ENCODE peak calls at places on chromosomes 4 and X, in four cellular contexts. O is GM12878, M is HepG2, T is SK-N-SH. B is an unnamed sample.

GRCh38 chr4:26223160-26223559 is 97.7 kb upstream of the RBPJ start:
- DNase-seq in O (no peak), M (no peak), T (no peak), B (no peak)

GRCh38 chr4:3530663-3531254 is 1.5 kb downstream of the LRPAP1 start:
- DNase-seq in O (no peak), M (no peak), T (no peak), B (no peak)

GRCh38 chr4:33924239-33924638 is 2320.1 kb downstream of the ARAP2 start:
- DNase-seq in O (no peak), M (no peak), T (no peak), B (no peak)

GRCh38 chr4:176377705-176378302 is 58.0 kb downstream of the SPCS3 start:
- DNase-seq in O (no peak), M (no peak), T (peak), B (no peak)

GRCh38 chr4:85939595-85939994 is 420.3 kb downstream of the MAPK10 start:
- DNase-seq in O (no peak), M (no peak), T (no peak), B (no peak)

GRCh38 chrX:10769165-10769564 is 148.8 kb upstream of the MID1 start:
- DNase-seq in O (no peak), M (no peak), T (peak), B (peak)

GRCh38 chr4:150540959-150541360 is 41.0 kb upstream of the MAB21L2 start:
- DNase-seq in O (no peak), M (no peak), T (no peak), B (peak)

GRCh38 chr4:52172166-52172565 is 121.1 kb downstream of the SPATA18 start:
- DNase-seq in O (no peak), M (no peak), T (no peak), B (no peak)

GRCh38 chr4:78710536-78710935 is 65.6 kb upstream of the BMP2K start:
- DNase-seq in O (no peak), M (no peak), T (no peak), B (no peak)

GRCh38 chrX:1094934-1095333 is 117.5 kb downstream of the CRLF2 start:
- DNase-seq in O (no peak), M (no peak), T (no peak), B (no peak)

GRCh38 chr4:55547461-55547770 is 707 bp upstream of the CLOCK start:
- DNase-seq in O (no peak), M (no peak), T (peak), B (no peak)

GRCh38 chr4:77481856-77482255 is 123.8 kb upstream of the CXCL13 start:
- DNase-seq in O (no peak), M (no peak), T (no peak), B (no peak)

GRCh38 chrX:38929966-38930421 is 128.7 kb downstream of the MID1IP1 start:
- DNase-seq in O (no peak), M (no peak), T (no peak), B (peak)

GRCh38 chr4:90415116-90415515 is 287.9 kb downstream of the CCSER1 start:
- DNase-seq in O (no peak), M (no peak), T (no peak), B (no peak)

GRCh38 chr4:129179276-129179675 is 83.3 kb downstream of the C4orf33 start:
- DNase-seq in O (no peak), M (no peak), T (no peak), B (no peak)

GRCh38 chrX:11386001-11386523 is 92.8 kb downstream of the AMELX start:
- DNase-seq in O (no peak), M (no peak), T (no peak), B (no peak)

GRCh38 chr4:28948501-28948900 is 1771.7 kb upstream of the PCDH7 start:
- DNase-seq in O (no peak), M (no peak), T (no peak), B (no peak)

GRCh38 chr4:2886161-2886560 is 42.5 kb downstream of the ADD1 start:
- DNase-seq in O (no peak), M (no peak), T (no peak), B (no peak)

GRCh38 chr4:113919611-113920010 is 59.8 kb downstream of the ARSJ start:
- DNase-seq in O (no peak), M (no peak), T (no peak), B (no peak)

GRCh38 chrX:111955916-111956315 is 79.9 kb downstream of the TRPC5OS start:
- DNase-seq in O (no peak), M (no peak), T (no peak), B (no peak)

GRCh38 chr4:1246901-1247810 is 1.8 kb downstream of the CTBP1 start:
- DNase-seq in O (no peak), M (no peak), T (peak), B (peak)

GRCh38 chr4:57403591-57403990 is 293.4 kb upstream of the IGFBP7 start:
- DNase-seq in O (no peak), M (no peak), T (no peak), B (no peak)

GRCh38 chr4:38576767-38577166 is 87.2 kb upstream of the KLF3 start:
- DNase-seq in O (no peak), M (no peak), T (no peak), B (no peak)

DNA sequence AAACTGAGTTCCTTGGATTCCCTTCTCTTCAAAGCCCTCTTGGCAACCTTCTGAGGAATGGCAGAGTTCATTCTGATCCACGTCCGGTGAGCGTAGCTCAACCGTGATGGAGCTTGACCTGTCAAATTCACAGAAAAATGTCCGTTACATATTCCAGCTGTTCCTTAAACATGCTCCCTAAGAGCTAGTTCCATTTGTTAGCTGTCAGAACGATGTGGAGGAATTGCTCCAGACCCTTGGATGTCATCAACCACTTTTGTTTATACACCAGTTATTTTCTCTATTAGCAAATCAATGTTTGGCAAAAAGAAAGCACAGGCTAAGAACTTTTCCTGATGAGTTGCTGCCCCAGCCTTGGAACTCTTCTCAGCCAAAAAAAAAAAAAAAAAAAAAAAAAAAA is 50.2 kb downstream of the NHS start:
- DNase-seq in O (no peak), M (no peak), T (no peak), B (no peak)
- TF ChIP-seq JUND in O (no peak), M (no peak), T (no peak), B (no peak)

GRCh38 chr4:185912779-185913178 is 100.8 kb upstream of the SORBS2 start:
- DNase-seq in O (no peak), M (no peak), T (no peak), B (no peak)
- TF ChIP-seq FOXM1 in O (no peak), M (no peak), T (no peak), B (no peak)

GRCh38 chr4:145735330-145735638 is 55.3 kb downstream of the C4orf51 start:
- DNase-seq in O (no peak), M (peak), T (no peak), B (no peak)

GRCh38 chr4:145735777-145736176 is 55.8 kb downstream of the C4orf51 start:
- DNase-seq in O (no peak), M (no peak), T (no peak), B (no peak)

GRCh38 chr4:145736241-145736831 is 56.4 kb downstream of the C4orf51 start:
- DNase-seq in O (no peak), M (no peak), T (no peak), B (no peak)

GRCh38 chr4:145740796-145741195 is 60.9 kb downstream of the C4orf51 start:
- DNase-seq in O (no peak), M (no peak), T (no peak), B (no peak)

GRCh38 chr4:145739840-145740239 is 59.9 kb downstream of the C4orf51 start:
- DNase-seq in O (no peak), M (no peak), T (no peak), B (no peak)
- TF ChIP-seq JUND in O (no peak), M (no peak), T (no peak), B (no peak)

DNA sequence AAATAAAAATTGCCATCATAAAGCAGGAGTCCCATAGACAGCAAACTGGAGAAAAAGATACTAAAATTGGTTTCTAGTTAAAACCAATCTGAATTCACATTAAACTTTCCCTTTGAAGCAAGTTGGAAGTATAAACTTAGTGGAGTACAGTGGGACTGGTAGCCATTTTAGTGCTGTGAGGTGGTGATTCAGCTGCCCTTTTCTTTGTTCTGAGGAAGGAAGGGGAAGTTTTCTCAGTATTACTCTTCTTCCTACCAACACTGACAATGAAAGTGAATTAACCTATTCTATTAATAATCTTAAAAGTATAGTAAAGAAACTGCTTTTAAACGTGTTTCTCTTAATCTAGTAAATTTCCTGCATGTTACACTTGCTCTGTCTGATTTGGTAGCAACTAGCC is 36.7 kb downstream of the SLC9A6 start:
- DNase-seq in O (no peak), M (no peak), T (no peak), B (no peak)
- TF ChIP-seq FOXM1 in O (no peak), M (no peak), T (no peak), B (no peak)

DNA sequence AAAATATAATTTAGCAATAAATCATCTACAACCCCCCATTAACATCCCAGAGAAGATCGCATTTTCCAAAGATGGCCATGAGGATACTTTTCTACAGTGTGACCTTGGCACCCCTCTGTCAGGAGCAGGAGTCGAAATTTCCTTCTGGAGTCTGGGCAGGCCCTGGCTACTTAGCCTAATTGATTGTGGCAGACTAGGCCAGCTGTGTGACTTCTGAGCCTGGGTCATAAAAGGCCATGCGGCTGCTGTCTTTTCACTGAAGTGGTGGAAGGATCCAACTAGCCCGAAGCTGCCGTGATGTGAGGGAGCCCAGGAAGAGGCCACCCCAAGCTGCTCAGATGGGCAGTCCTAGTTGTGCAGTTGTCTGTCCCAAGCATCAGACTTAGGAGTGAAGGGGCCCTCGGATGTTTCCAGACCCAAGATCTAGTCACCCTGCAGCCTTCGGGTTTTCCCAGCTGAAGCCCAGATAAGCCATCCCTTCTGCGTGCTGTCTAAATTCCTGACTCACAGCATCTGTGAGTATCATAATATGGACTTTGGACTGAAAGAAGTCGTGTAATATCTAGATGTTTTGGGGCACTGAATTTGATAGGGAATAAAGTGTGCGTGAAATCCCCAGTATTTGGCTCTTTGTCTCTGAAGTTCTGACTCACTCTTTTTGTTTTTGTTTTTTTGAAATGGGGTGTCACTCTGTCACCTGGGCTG is 21.0 kb downstream of the PDK3 start:
- DNase-seq in O (no peak), M (peak), T (no peak), B (no peak)
- TF ChIP-seq JUND in O (no peak), M (no peak), T (no peak), B (no peak)

DNA sequence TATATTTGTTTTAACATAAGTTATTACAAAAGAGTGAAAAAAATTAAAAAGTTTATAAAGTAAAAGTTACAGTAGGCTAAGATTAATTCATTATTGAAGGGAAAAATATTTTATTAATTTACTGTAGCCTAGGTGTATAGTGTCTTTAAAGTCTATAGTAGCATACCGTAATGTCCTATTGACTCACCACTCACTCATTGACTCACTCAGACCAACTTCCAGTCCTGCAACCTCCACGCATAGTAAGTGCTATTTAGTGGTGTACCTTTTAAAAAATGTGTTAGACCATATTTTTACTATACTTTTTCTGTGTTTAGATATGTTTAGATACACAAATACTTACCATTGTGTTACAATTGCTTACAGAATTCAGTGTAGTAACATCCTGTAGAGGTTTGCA is 841.1 kb downstream of the CENPC start:
- DNase-seq in O (no peak), M (no peak), T (no peak), B (no peak)
- TF ChIP-seq FOXM1 in O (no peak), M (no peak), T (no peak), B (no peak)

GRCh38 chrX:25523574-25523973 is 507.8 kb upstream of the ARX start:
- DNase-seq in O (no peak), M (peak), T (peak), B (no peak)
- TF ChIP-seq JUND in O (no peak), M (no peak), T (no peak), B (no peak)

DNA sequence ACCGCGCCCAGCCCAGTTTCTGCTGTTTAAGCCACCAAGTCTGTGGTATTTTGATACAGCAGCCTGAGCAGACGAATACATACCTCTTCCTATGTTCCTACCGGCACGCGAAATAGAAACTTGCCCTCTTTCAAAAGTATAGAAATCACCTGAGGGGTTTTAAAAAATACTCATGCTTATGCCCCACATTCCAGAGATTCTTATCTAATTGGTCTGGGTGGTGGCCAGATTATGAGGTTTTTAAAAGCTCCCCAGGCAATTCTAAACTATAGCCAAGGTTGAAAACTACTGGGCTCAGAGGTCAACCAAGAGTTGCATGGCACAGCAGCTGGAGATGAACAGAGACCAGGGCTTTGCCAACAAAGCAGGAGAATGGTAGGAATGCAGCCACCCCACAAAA is 24.9 kb upstream of the HUWE1 start:
- DNase-seq in O (no peak), M (no peak), T (no peak), B (no peak)
- TF ChIP-seq FOXM1 in O (no peak), M (no peak), T (no peak), B (no peak)

GRCh38 chrX:46551494-46552128 is 6.4 kb upstream of the ZNF674 start:
- DNase-seq in O (no peak), M (no peak), T (no peak), B (no peak)
- TF ChIP-seq JUND in O (no peak), M (no peak), T (peak), B (no peak)